ENCODE peak calls at places on chromosomes 6 and 20, in nine cellular contexts. G, X, D, T, V, I, Z, S and Q are unnamed samples. For H3K9me3, the result is how much of the 10 kb centered on the place peaks cover.

GRCh38 chr20:37265152-37265551 is 3.5 kb upstream of the GHRH start:
- DNase-seq in I (no peak), V (no peak), D (no peak), G (no peak), S (no peak), X (no peak), Z (no peak), T (no peak), Q (no peak)

GRCh38 chr6:143060806-143061596 is at the start of gene AIG1:
- DNase-seq in S (peak), V (peak), I (peak), Z (no peak), D (peak), X (peak), T (no peak), G (peak), Q (no peak)

GRCh38 chr6:87608802-87609201 is 18.9 kb downstream of the ORC3 start:
- DNase-seq in I (no peak), S (no peak), Z (no peak), X (no peak), D (no peak), V (no peak), G (no peak), T (no peak), Q (no peak)

GRCh38 chr20:63381781-63382431 is 20.8 kb upstream of the CHRNA4 start:
- DNase-seq in T (no peak), X (no peak), G (peak), S (peak), I (peak), V (no peak), D (peak), Z (no peak), Q (no peak)

GRCh38 chr6:21340563-21340962 is 253.0 kb upstream of the SOX4 start:
- DNase-seq in G (no peak), V (no peak), I (no peak), T (no peak), D (no peak), X (no peak), Z (no peak), S (no peak), Q (no peak)

GRCh38 chr20:4012631-4013030 is 2.7 kb downstream of the RNF24 start:
- DNase-seq in I (no peak), Z (no peak), G (no peak), S (no peak), V (no peak), D (no peak), X (no peak), T (no peak), Q (no peak)

GRCh38 chr20:62523473-62524203 is 47.8 kb upstream of the GATA5 start:
- DNase-seq in Z (no peak), D (no peak), G (peak), S (no peak), X (no peak), I (peak), V (no peak), T (no peak), Q (no peak)

GRCh38 chr20:22531756-22532155 is 52.6 kb downstream of the FOXA2 start:
- DNase-seq in S (no peak), G (no peak), D (no peak), I (no peak), V (no peak), Z (no peak), X (no peak), T (no peak), Q (no peak)

GRCh38 chr6:107600936-107601335 is 111.0 kb downstream of the SOBP start:
- DNase-seq in T (no peak), Z (no peak), I (no peak), S (no peak), G (peak), X (no peak), D (peak), V (peak), Q (no peak)

GRCh38 chr20:34274694-34275093 is 28.5 kb downstream of the AHCY start:
- DNase-seq in T (no peak), V (no peak), S (no peak), D (no peak), G (no peak), X (no peak), I (no peak), Z (no peak), Q (no peak)

GRCh38 chr6:144294016-144294415 is 8.9 kb downstream of the UTRN start:
- DNase-seq in T (no peak), S (no peak), D (no peak), Z (no peak), V (no peak), I (no peak), X (no peak), G (no peak), Q (no peak)

GRCh38 chr6:107624541-107624940 is 134.6 kb downstream of the SOBP start:
- DNase-seq in D (no peak), I (no peak), G (no peak), X (no peak), T (no peak), Z (no peak), S (no peak), V (no peak), Q (no peak)

GRCh38 chr6:31402324-31403282 is 792 bp upstream of the MICA start:
- DNase-seq in S (peak), X (no peak), T (no peak), D (no peak), I (peak), Z (no peak), G (peak), V (no peak), Q (no peak)

GRCh38 chr20:32168184-32168910 is 39.2 kb downstream of the PLAGL2 start:
- DNase-seq in V (no peak), D (no peak), Z (no peak), I (no peak), S (no peak), T (no peak), X (peak), G (no peak), Q (no peak)

GRCh38 chr20:12984069-12984765 is 24.6 kb upstream of the SPTLC3 start:
- DNase-seq in T (no peak), X (no peak), Z (no peak), S (no peak), D (no peak), V (no peak), I (no peak), G (peak), Q (no peak)

GRCh38 chr20:461254-462198 is 807 bp downstream of the TBC1D20 start:
- DNase-seq in V (peak), S (peak), X (peak), G (peak), T (peak), D (peak), I (peak), Z (peak), Q (no peak)

GRCh38 chr20:19212524-19213502 is at the start of gene SLC24A3:
- DNase-seq in T (peak), Z (peak), D (peak), S (no peak), I (no peak), G (peak), V (peak), X (peak), Q (peak)

GRCh38 chr20:57396212-57396611 is 5.0 kb downstream of the RBM38 start:
- DNase-seq in G (no peak), I (no peak), D (no peak), X (peak), T (no peak), V (peak), Z (peak), S (no peak), Q (peak)

GRCh38 chr6:13398421-13398994 is 70.2 kb upstream of the TBC1D7 start:
- DNase-seq in V (no peak), X (no peak), T (no peak), G (no peak), D (no peak), I (no peak), Z (no peak), S (no peak), Q (no peak)

GRCh38 chr6:137191238-137191637 is 17.8 kb upstream of the IL22RA2 start:
- DNase-seq in D (no peak), V (no peak), Z (no peak), G (no peak), X (no peak), T (no peak), I (no peak), S (no peak), Q (no peak)
- H3K9me3 ChIP-seq in D (under half), V (under half), Z (under half), G (under half), X (under half), T (under half), I (under half), S (under half), Q (under half)

DNA sequence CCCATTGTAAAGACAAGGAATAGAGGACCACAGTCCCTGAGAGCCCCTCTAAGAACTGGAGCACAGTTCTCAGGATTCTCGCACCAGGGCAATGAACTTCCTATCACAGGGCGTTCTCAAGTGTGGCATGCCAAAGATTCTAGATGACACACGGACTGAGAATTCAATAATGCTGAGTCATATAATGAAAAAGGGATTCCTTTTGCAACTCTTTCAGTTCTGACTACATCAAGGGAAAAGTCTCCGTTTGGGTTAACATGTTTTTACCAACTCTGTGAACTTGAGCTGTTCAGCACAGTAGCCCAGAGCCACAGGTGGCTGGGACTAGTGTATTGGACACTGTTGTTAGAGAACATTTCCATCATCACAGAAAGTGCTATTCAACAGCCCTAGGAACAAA is 3.4 kb downstream of the MED20 start:
- DNase-seq in X (no peak), Z (no peak), S (no peak), T (no peak), V (no peak), G (no peak), D (peak), I (no peak), Q (no peak)
- H3K27ac ChIP-seq in X (peak), Z (peak), S (no peak), T (no peak), V (no peak), G (no peak), D (peak), I (no peak), Q (no peak)

GRCh38 chr20:59823456-59823855 is 110.0 kb downstream of the SYCP2 start:
- DNase-seq in V (no peak), X (no peak), S (no peak), I (no peak), D (no peak), G (no peak), T (no peak), Z (no peak), Q (no peak)

GRCh38 chr20:59822291-59823029 is 111.0 kb downstream of the SYCP2 start:
- DNase-seq in D (no peak), X (peak), G (no peak), V (no peak), Z (no peak), T (no peak), I (no peak), S (no peak), Q (no peak)

GRCh38 chr20:59824711-59825562 is 108.5 kb downstream of the SYCP2 start:
- DNase-seq in D (no peak), X (peak), V (no peak), I (no peak), T (no peak), Z (no peak), S (no peak), G (no peak), Q (no peak)

GRCh38 chr20:59823030-59823423 is 110.4 kb downstream of the SYCP2 start:
- DNase-seq in X (no peak), G (no peak), I (no peak), D (no peak), Z (no peak), S (no peak), V (no peak), T (no peak), Q (no peak)

DNA sequence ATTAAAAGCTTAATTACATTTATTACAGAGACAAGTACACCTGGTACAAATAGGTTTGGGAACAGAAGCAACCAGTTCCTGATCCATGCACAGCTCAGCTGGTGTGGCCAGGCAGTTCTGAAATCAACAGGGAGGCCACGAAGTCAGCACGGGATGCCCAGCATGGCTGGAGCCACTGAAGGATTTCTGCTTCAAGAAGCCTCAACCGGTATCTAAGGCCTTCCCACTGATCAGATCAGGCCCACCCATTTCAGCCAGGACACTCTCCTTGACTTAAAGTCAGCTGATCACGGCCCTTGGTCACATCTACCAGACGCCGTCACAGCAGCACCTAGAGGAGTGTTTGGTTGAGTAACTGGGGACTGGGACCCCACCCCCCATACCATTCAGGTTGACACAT is 109.6 kb downstream of the SYCP2 start:
- DNase-seq in V (no peak), T (no peak), S (no peak), D (no peak), I (no peak), G (no peak), X (peak), Z (no peak), Q (no peak)
- H3K9me3 ChIP-seq in V (under half), T (under half), S (under half), D (under half), I (under half), G (under half), X (under half), Z (under half), Q (under half)

GRCh38 chr6:166241974-166242373 is 66.2 kb downstream of the PRR18 start:
- DNase-seq in D (no peak), X (no peak), I (no peak), S (no peak), V (no peak), T (no peak), Z (no peak), G (no peak), Q (no peak)
- H3K27ac ChIP-seq in D (no peak), X (no peak), I (no peak), S (no peak), V (no peak), T (no peak), Z (no peak), G (no peak), Q (no peak)

DNA sequence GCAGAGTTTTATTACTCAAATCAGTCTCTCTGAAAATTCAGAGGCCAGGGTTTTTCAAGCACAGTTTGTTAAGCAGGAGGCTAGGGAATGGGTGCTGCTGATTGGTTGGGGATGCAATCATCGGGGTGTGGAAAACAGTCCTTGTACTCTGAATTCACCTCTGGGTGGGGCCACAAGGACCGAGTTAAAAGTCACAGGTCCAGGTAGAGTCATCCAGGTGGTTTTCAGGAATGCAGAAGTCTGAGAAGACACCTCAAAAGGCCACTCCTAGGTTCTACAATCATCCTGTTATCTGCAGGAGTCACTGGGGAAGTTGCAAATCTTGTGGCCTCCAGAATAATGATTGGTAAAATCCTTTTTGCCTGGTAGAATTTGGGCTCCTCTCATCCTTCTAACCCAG is 371.2 kb upstream of the SULF2 start:
- DNase-seq in I (no peak), T (no peak), Z (no peak), X (no peak), D (no peak), G (no peak), V (no peak), S (no peak), Q (no peak)
- H3K9me3 ChIP-seq in I (under half), T (under half), Z (under half), X (under half), D (under half), G (under half), V (under half), S (under half), Q (under half)

GRCh38 chr6:109458774-109459531 is 3.4 kb upstream of the MICAL1 start:
- DNase-seq in S (peak), Z (no peak), I (peak), X (no peak), T (no peak), G (no peak), D (no peak), V (no peak), Q (no peak)
- H3K27ac ChIP-seq in S (no peak), Z (no peak), I (peak), X (peak), T (no peak), G (no peak), D (no peak), V (no peak), Q (no peak)

DNA sequence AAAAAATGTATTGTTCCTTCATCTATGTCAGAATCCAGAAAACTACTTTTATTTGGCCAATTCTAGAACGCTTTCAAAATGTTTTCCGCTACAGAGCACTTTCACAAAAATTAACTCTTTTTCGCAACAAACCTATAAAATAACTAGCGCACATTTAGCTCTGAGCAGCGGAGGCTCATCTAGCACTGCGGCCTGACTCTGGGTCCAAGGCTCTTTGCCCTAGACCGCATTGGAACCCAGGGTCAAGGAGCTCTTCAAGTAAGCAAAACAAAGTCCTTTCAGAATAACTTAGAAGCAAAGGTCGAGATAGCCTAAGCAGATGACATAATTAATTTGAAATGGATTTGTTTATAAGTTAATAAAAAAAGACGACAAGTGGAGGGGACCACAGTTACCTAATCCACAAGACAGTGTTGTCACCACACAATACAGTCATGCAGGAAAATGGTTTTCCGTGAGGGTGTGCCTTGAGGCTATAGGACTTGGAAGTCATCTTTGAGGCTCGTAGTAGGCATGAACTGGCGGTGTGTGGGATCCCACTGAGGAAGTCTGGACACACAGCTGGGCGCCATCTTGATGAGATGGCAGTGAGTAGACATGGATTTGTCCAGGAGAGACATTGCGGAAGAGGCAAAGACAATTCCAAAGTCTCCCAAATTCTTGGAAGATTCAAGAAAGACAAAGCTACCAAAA is 29.2 kb upstream of the IRF4 start:
- DNase-seq in Z (peak), G (no peak), V (no peak), I (no peak), T (no peak), X (peak), D (no peak), S (no peak), Q (peak)
- H3K9me3 ChIP-seq in Z (under half), G (under half), V (under half), I (under half), T (under half), X (under half), D (under half), S (under half), Q (under half)

DNA sequence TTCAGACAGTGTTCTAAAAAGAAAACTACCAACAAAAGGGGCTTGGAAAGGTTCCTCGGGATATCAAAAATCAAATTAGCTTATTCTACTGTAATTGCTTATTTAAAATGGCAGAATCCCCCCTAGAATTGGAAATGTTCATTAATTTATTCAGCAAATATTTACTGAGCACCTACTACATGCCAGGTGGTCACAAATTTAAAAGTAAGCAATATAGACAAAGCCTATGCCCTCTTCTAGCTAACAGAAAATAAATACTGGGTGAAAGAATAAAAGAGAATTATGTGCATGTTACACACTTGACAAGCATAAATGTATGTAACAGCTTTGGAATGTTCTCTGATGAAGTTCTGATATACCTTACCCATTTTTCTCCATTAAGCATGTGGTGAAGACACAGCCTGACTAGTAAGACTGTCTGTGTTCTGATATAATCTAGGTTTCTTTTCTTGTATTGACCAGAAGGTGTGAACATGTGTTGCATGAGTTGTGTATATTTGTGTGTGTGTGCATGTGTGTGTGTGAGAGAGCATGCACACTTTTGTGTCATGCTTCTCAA is 606.7 kb upstream of the CITED2 start:
- DNase-seq in I (no peak), S (no peak), Z (no peak), G (no peak), X (no peak), V (no peak), D (no peak), T (no peak), Q (no peak)
- H3K27ac ChIP-seq in I (no peak), S (no peak), Z (peak), G (peak), X (no peak), V (peak), D (peak), T (no peak), Q (no peak)

GRCh38 chr20:55213653-55214052 is 738.3 kb downstream of the DOK5 start:
- DNase-seq in Z (no peak), G (no peak), D (no peak), V (no peak), S (no peak), I (no peak), X (no peak), T (no peak), Q (no peak)
- H3K9me3 ChIP-seq in Z (under half), G (under half), D (under half), V (under half), S (under half), I (under half), X (under half), T (under half), Q (under half)

DNA sequence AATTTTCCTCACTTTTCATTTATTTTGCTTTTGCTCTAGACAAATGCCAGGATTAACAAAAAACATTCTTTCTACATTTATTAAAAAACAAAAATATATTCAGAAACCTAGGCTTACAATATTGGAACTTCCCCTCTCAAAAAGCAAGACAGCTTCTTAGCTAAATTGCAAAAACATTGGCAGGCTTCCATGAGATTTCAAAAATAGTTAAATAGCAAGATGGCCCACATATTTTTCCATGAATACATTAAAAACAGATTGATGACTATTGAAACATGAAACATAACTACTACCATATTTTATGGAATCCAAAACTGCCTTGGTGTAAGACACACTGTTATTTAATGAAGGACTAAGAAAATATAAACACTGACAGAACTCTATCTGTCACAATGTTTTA is 92.0 kb downstream of the LY86 start:
- DNase-seq in S (no peak), V (no peak), D (no peak), Z (no peak), T (no peak), X (no peak), G (no peak), I (no peak), Q (no peak)
- H3K27ac ChIP-seq in S (no peak), V (no peak), D (no peak), Z (no peak), T (no peak), X (no peak), G (no peak), I (no peak), Q (no peak)